ENCODE peak calls at places on chromosomes 4 and X, in ten cellular contexts. R is sigmoid colon, Y is heart left ventricle, P is right atrium auricular region, W is esophagus squamous epithelium, J is cardiac muscle cell, K is upper lobe of left lung, B is GM23248, N is stomach, O is lower lobe of right lung. C is an unnamed sample.

GRCh38 chrX:144801786-144802185 is 445.5 kb upstream of the SPANXN1 start:
- DNase-seq in P (no peak), B (no peak), J (no peak), N (no peak), O (no peak), R (no peak), W (no peak), K (no peak), Y (no peak), C (no peak)

GRCh38 chrX:104318330-104319009 is 63.7 kb upstream of the ESX1 start:
- DNase-seq in W (no peak), B (peak; percentile 77), K (no peak), P (no peak), O (no peak), Y (no peak), N (peak; percentile 27), R (no peak), J (peak; percentile 50), C (no peak)

GRCh38 chrX:12955882-12956703 is 18.8 kb upstream of the TMSB4X start:
- DNase-seq in R (no peak), N (peak; percentile 63), W (peak; percentile 15), J (peak; percentile 84), K (peak; percentile 40), O (peak; percentile 79), Y (peak; percentile 76), B (peak; percentile 72), P (no peak), C (peak; percentile 31)

GRCh38 chrX:14529288-14529989 is at the start of gene GLRA2:
- DNase-seq in O (no peak), W (no peak), N (no peak), K (no peak), R (peak; percentile 39), B (peak; percentile 48), Y (no peak), P (no peak), J (peak; percentile 6), C (peak; percentile 6)

GRCh38 chrX:12894074-12894691 is 12.2 kb upstream of the TLR8 start:
- DNase-seq in K (no peak), B (peak; percentile 15), R (no peak), J (peak; percentile 38), Y (no peak), P (no peak), N (peak; percentile 57), W (no peak), O (peak; percentile 55), C (peak; percentile 7)

GRCh38 chr4:187478292-187479205 is 517.0 kb upstream of the ZFP42 start:
- DNase-seq in R (no peak), Y (no peak), P (no peak), N (no peak), B (peak; percentile 51), K (no peak), J (peak; percentile 4), O (no peak), W (no peak), C (no peak)

GRCh38 chrX:20378291-20378920 is 111.7 kb upstream of the RPS6KA3 start:
- DNase-seq in B (peak; percentile 64), N (no peak), J (no peak), O (no peak), R (no peak), P (no peak), W (no peak), Y (no peak), K (no peak), C (no peak)

GRCh38 chr4:105613326-105613725 is 60.9 kb downstream of the ARHGEF38 start:
- DNase-seq in K (no peak), B (no peak), N (peak; percentile 40), R (no peak), J (no peak), W (no peak), Y (no peak), O (no peak), P (no peak), C (no peak)

GRCh38 chr4:14583752-14584151 is 418.5 kb upstream of the CPEB2 start:
- DNase-seq in P (no peak), B (no peak), N (no peak), K (no peak), R (no peak), O (no peak), Y (no peak), J (no peak), W (no peak), C (no peak)

GRCh38 chr4:165207016-165207430 is 338 bp upstream of the KLHL2 start:
- DNase-seq in P (no peak), J (peak; percentile 18), O (no peak), Y (no peak), B (peak; percentile 47), W (no peak), N (no peak), R (peak; percentile 62), K (no peak), C (peak; percentile 31)

GRCh38 chr4:139501117-139501516 is 47.2 kb downstream of the RAB33B start:
- DNase-seq in O (no peak), N (no peak), K (no peak), Y (no peak), P (no peak), R (no peak), J (no peak), W (no peak), B (peak; percentile 48), C (no peak)

GRCh38 chr4:179225594-179225993 is 1783.4 kb upstream of the AGA start:
- DNase-seq in J (no peak), R (no peak), N (no peak), B (no peak), O (no peak), K (no peak), Y (no peak), W (no peak), P (no peak), C (no peak)

GRCh38 chr4:153038493-153039311 is 102.6 kb downstream of the FHDC1 start:
- DNase-seq in J (no peak), B (no peak), W (no peak), P (no peak), R (no peak), Y (no peak), O (no peak), K (peak; percentile 62), N (peak; percentile 33), C (no peak)

DNA sequence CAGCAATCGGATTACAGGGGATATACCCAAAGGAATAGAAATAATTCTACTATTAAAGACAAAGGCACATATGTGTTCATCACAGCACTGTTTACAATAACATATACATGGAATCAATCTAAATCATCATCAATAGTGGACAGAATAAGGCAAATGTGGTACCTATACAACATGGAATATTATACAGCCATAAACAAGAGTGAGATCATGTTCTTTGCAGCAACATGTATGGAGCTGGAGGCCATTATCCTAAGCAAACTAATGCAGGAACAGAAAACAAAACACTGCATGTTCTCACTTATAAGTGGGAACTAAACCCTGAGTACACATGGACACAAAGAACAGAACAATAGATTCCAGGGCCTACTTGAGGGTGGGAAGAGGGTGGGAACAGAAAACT is 163.2 kb downstream of the CFAP299 start:
- DNase-seq in P (no peak), Y (no peak), R (no peak), W (no peak), N (no peak), J (no peak), B (no peak), O (no peak), K (no peak), C (no peak)
- H3K4me1 ChIP-seq in P (no peaks in the 10 kb centered on the region), Y (no peaks in the 10 kb centered on the region), R (no peaks in the 10 kb centered on the region), W (no peaks in the 10 kb centered on the region), N (no peaks in the 10 kb centered on the region), J (no peaks in the 10 kb centered on the region), B (no peaks in the 10 kb centered on the region), O (no peaks in the 10 kb centered on the region), K (no peaks in the 10 kb centered on the region), C (no peaks in the 10 kb centered on the region)

DNA sequence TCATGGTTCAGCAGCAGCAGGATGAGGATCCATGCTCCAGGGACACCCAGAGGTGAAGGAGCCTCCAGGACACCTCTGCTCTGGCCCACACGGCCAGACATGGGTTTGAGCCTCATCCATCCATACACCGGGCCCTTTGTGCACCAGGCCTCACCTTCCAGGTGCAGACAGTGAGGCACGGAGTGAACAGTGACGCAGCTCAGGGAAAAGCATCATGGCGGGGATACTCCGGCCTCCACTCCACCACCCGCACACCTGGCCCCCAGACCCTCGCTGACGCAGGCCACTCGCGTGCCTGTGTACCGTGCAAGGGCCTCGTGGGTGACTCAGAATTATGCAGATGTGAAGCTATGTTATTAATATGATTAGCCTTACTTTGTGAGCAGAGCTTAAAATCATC is 33.3 kb downstream of the ADRA2C start:
- DNase-seq in R (no peak), Y (peak; percentile 34), K (peak; percentile 44), J (no peak), O (peak; percentile 44), P (no peak), B (no peak), W (no peak), N (no peak), C (no peak)
- H3K27me3 ChIP-seq in R (no peaks in the 10 kb centered on the region), Y (peaks cover 13% of the 10 kb centered on the region), K (no peaks in the 10 kb centered on the region), J (no peaks in the 10 kb centered on the region), O (peaks cover 20% of the 10 kb centered on the region), P (no peaks in the 10 kb centered on the region), B (peaks cover 10% of the 10 kb centered on the region), W (no peaks in the 10 kb centered on the region), N (peaks cover 25% of the 10 kb centered on the region), C (no peaks in the 10 kb centered on the region)

GRCh38 chr4:30838346-30838745 is 118.2 kb downstream of the PCDH7 start:
- DNase-seq in O (no peak), B (no peak), P (no peak), J (no peak), R (no peak), N (no peak), W (no peak), K (no peak), Y (no peak), C (no peak)
- H3K4me1 ChIP-seq in O (no peaks in the 10 kb centered on the region), B (no peaks in the 10 kb centered on the region), P (peaks cover 7% of the 10 kb centered on the region), J (peaks cover 85% of the 10 kb centered on the region), R (peaks cover 66% of the 10 kb centered on the region), N (no peaks in the 10 kb centered on the region), W (no peaks in the 10 kb centered on the region), K (no peaks in the 10 kb centered on the region), Y (peaks cover 10% of the 10 kb centered on the region), C (no peaks in the 10 kb centered on the region)

DNA sequence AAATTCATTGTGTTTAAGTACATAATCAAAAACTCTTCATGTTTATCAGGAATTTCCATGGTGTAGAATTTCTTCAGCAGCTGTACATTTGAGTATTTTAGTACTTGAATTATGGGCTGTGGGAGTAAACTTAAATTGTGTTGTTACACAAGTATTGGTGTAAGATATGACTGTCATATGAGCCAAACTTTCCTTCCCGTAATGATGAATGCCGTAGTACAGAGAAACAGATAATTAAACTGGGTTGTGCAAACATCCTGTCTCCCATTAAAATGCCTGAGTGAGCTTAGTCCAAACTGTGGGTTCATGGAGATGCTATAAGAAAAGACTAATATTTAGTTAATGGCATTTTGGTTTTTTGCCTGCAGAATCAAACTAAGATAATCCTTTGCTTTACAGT is 159.2 kb downstream of the SLC4A4 start:
- DNase-seq in R (no peak), Y (no peak), K (no peak), P (no peak), N (no peak), O (no peak), J (peak; percentile 63), W (no peak), B (peak; percentile 8), C (no peak)
- H3K27me3 ChIP-seq in R (no peaks in the 10 kb centered on the region), Y (no peaks in the 10 kb centered on the region), K (no peaks in the 10 kb centered on the region), P (no peaks in the 10 kb centered on the region), N (no peaks in the 10 kb centered on the region), O (no peaks in the 10 kb centered on the region), J (no peaks in the 10 kb centered on the region), W (no peaks in the 10 kb centered on the region), B (no peaks in the 10 kb centered on the region), C (no peaks in the 10 kb centered on the region)

DNA sequence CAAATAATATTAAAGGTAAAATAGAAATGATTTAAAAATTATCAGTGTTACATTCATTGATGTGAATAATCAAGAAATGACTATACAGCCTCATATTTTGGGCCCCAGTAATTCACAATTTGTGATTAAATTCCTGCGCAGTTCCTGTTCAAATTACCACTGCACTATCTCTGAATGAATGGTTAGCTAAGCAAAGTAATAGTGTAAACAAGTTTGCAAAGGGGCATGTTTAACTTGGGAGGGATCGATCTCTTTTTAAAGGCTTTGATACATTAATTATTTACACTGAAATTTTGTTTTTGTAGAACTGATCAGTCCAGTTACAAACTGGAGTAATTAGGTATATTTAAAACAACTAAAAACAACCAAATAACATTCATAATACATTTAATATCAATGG is 784.4 kb downstream of the RPA4 start:
- DNase-seq in P (no peak), J (no peak), R (no peak), W (no peak), N (no peak), K (no peak), Y (no peak), B (no peak), O (no peak), C (no peak)
- H3K4me1 ChIP-seq in P (no peaks in the 10 kb centered on the region), J (no peaks in the 10 kb centered on the region), R (no peaks in the 10 kb centered on the region), W (no peaks in the 10 kb centered on the region), N (no peaks in the 10 kb centered on the region), K (no peaks in the 10 kb centered on the region), Y (no peaks in the 10 kb centered on the region), B (no peaks in the 10 kb centered on the region), O (no peaks in the 10 kb centered on the region), C (no peaks in the 10 kb centered on the region)

C was measured in thyroid gland.